ENCODE peak calls at places on chromosomes 12 and 14, in six cellular contexts. N is upper lobe of left lung, D is astrocyte of the spinal cord, F is AG08395, A is GM12865, X is heart right ventricle. W is an unnamed sample.

GRCh38 chr14:36617824-36618223 is 35.4 kb upstream of the NKX2-8 start:
- DNase-seq in D (no peak), F (no peak), A (no peak), X (no peak), N (no peak), W (no peak)

GRCh38 chr14:94345344-94346072 is 22.4 kb upstream of the SERPINA6 start:
- DNase-seq in X (no peak), F (peak), D (peak), N (no peak), A (no peak), W (peak)

GRCh38 chr14:50403433-50403832 is 6.8 kb upstream of the CDKL1 start:
- DNase-seq in F (no peak), X (no peak), N (no peak), D (peak), A (peak), W (no peak)

GRCh38 chr12:52251367-52252055 is 18.5 kb downstream of the KRT7 start:
- DNase-seq in X (no peak), F (no peak), D (no peak), N (no peak), A (no peak), W (no peak)

GRCh38 chr12:91926810-91927209 is 218.8 kb downstream of the BTG1 start:
- DNase-seq in F (peak), D (peak), A (no peak), N (no peak), X (no peak), W (no peak)

GRCh38 chr12:52681551-52682380 is 1.6 kb upstream of the KRT1 start:
- DNase-seq in N (no peak), X (no peak), D (no peak), A (no peak), F (no peak), W (no peak)

GRCh38 chr14:89465894-89466293 is 48.9 kb upstream of the FOXN3 start:
- DNase-seq in N (no peak), D (no peak), F (no peak), X (no peak), A (no peak), W (no peak)

GRCh38 chr12:57129311-57130288 is 1.3 kb downstream of the LRP1 start:
- DNase-seq in A (no peak), D (no peak), N (no peak), F (peak), X (no peak), W (peak)

GRCh38 chr14:102523200-102524025 is 13.8 kb upstream of the ANKRD9 start:
- DNase-seq in D (no peak), X (no peak), N (peak), A (no peak), F (no peak), W (no peak)

GRCh38 chr14:85532981-85533820 is 3.3 kb downstream of the FLRT2 start:
- DNase-seq in X (peak), D (peak), F (peak), N (peak), A (no peak), W (peak)

GRCh38 chr14:35403085-35403396 is 1.5 kb downstream of the NFKBIA start:
- DNase-seq in A (peak), F (no peak), D (peak), N (peak), X (peak), W (no peak)

GRCh38 chr12:92139634-92140555 is 5.8 kb downstream of the BTG1 start:
- DNase-seq in D (peak), A (peak), X (no peak), N (no peak), F (no peak), W (no peak)

GRCh38 chr14:104431351-104431928 is 148.1 kb upstream of the C14orf180 start:
- DNase-seq in A (no peak), D (no peak), N (peak), X (no peak), F (no peak), W (no peak)

GRCh38 chr12:62653740-62654139 is 187.1 kb downstream of the MON2 start:
- DNase-seq in F (no peak), D (no peak), A (no peak), X (no peak), N (no peak), W (no peak)

GRCh38 chr14:96309907-96310330 is 53.2 kb downstream of the ATG2B start:
- DNase-seq in D (peak), A (no peak), N (no peak), F (no peak), X (no peak), W (no peak)

GRCh38 chr12:43847427-43847826 is 11.5 kb downstream of the TMEM117 start:
- DNase-seq in X (no peak), F (peak), D (peak), A (no peak), N (no peak), W (no peak)

GRCh38 chr12:98417303-98417702 is 98.1 kb upstream of the TMPO start:
- DNase-seq in X (no peak), F (no peak), N (no peak), D (no peak), A (no peak), W (no peak)

GRCh38 chr14:65961004-65961403 is 525.2 kb upstream of the CCDC196 start:
- DNase-seq in X (peak), D (peak), A (peak), F (peak), N (no peak), W (peak)

GRCh38 chr14:72013606-72014129 is 81.4 kb downstream of the RGS6 start:
- DNase-seq in F (no peak), D (no peak), A (no peak), X (no peak), N (no peak), W (no peak)

GRCh38 chr12:65229441-65229840 is 49.0 kb upstream of the MSRB3 start:
- DNase-seq in X (no peak), F (no peak), A (no peak), N (no peak), D (peak), W (no peak)

GRCh38 chr14:100536721-100537700 is 50.2 kb downstream of the BEGAIN start:
- DNase-seq in F (no peak), D (no peak), N (peak), A (no peak), X (no peak), W (peak)